ENCODE peak calls at places on chromosomes 6 and 20, in eight cellular contexts. O is endothelial cell; N is neural progenitor cell; T is IMR-90; R is AG04450; S is Calu3; I is CD8-positive, alpha-beta T cell; W is WTC11. L is an unnamed sample.

GRCh38 chr6:80541186-80541585 is 434.7 kb downstream of the BCKDHB start:
- DNase-seq in I (no peak), R (no peak), T (peak; percentile 85), S (peak; percentile 58), O (no peak), N (no peak), W (no peak), L (no peak)

GRCh38 chr6:159002432-159003160 is 2.6 kb upstream of the RSPH3 start:
- DNase-seq in T (peak; percentile 61), W (no peak), R (no peak), O (no peak), S (peak; percentile 75), I (no peak), N (no peak), L (no peak)

GRCh38 chr6:84842526-84843161 is 78.2 kb upstream of the TBX18 start:
- DNase-seq in S (no peak), N (no peak), I (no peak), W (no peak), O (no peak), R (no peak), T (no peak), L (no peak)

GRCh38 chr20:18288748-18289705 is 700 bp downstream of the ZNF133 start:
- DNase-seq in W (peak; percentile 24), R (no peak), O (no peak), T (peak; percentile 17), N (peak; percentile 31), I (no peak), S (no peak), L (no peak)

GRCh38 chr6:133609404-133610270 is 279.3 kb upstream of the TCF21 start:
- DNase-seq in S (peak; percentile 77), W (no peak), N (no peak), R (peak; percentile 100), I (no peak), O (no peak), T (peak; percentile 100), L (no peak)

GRCh38 chr6:56235245-56235644 is 12.1 kb downstream of the COL21A1 start:
- DNase-seq in R (no peak), T (peak; percentile 16), I (no peak), O (no peak), N (no peak), W (no peak), S (no peak), L (no peak)

GRCh38 chr6:14288910-14289309 is 171.3 kb downstream of the CD83 start:
- DNase-seq in I (no peak), T (no peak), R (no peak), S (no peak), O (no peak), N (no peak), W (no peak), L (no peak)

GRCh38 chr6:45253457-45253856 is 74.7 kb upstream of the RUNX2 start:
- DNase-seq in R (no peak), O (no peak), S (no peak), W (no peak), T (no peak), I (no peak), N (no peak), L (no peak)

GRCh38 chr6:4021133-4021861 is 57.6 kb downstream of the FAM217A start:
- DNase-seq in I (peak; percentile 57), R (peak; percentile 91), W (peak; percentile 90), O (peak; percentile 93), T (peak; percentile 96), N (peak; percentile 96), S (peak; percentile 88), L (peak; percentile 93)
- TF ChIP-seq CTCF in I (peak; percentile 41), R (peak; percentile 33), W (no peak), O (no peak), T (peak; percentile 37), N (peak; percentile 50), S (no peak), L (peak; percentile 53)

GRCh38 chr6:15512126-15512525 is 150.7 kb downstream of the DTNBP1 start:
- DNase-seq in O (peak; percentile 19), T (no peak), S (no peak), I (no peak), N (peak; percentile 50), W (no peak), R (no peak), L (no peak)
- TF ChIP-seq CTCF in O (no peak), T (no peak), S (no peak), I (no peak), N (peak; percentile 42), W (no peak), R (peak; percentile 9), L (no peak)

DNA sequence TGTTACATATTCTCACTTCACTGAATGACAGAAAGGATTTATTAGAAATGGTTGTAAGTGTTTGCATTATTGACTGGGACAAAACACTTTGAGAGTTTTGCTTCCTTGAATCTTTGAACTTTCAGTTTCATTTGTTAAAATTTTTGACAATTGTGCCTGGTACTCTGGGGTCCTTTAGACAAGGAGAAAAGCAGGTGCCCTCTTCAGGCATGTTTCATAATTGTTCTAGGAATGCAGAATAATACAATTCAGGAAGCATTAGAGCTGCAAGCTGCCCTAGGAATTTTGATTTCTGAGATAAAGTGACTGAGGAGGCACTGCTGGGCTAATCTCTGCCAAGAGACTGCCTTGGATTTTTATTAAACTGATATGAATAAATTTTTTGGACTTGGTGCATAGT is 49.7 kb downstream of the TOP1 start:
- DNase-seq in T (peak; percentile 53), S (peak; percentile 61), I (no peak), N (peak; percentile 48), O (no peak), R (no peak), W (no peak), L (no peak)
- TF ChIP-seq CTCF in T (peak; percentile 61), S (peak; percentile 58), I (no peak), N (peak; percentile 55), O (peak; percentile 56), R (peak; percentile 65), W (no peak), L (no peak)

GRCh38 chr6:53513519-53513966 is 31.4 kb downstream of the GCLC start:
- DNase-seq in O (no peak), S (no peak), N (no peak), R (no peak), T (no peak), W (no peak), I (no peak), L (no peak)
- TF ChIP-seq CTCF in O (no peak), S (no peak), N (no peak), R (peak; percentile 30), T (peak; percentile 49), W (no peak), I (no peak), L (no peak)

GRCh38 chr20:37543828-37544227 is 16.2 kb upstream of the BLCAP start:
- DNase-seq in S (peak; percentile 32), O (no peak), I (no peak), R (no peak), W (no peak), T (peak; percentile 54), N (no peak), L (no peak)
- TF ChIP-seq CTCF in S (peak; percentile 42), O (peak; percentile 34), I (no peak), R (peak; percentile 61), W (no peak), T (peak; percentile 53), N (peak; percentile 53), L (peak; percentile 17)

GRCh38 chr6:34074064-34074739 is 71.7 kb downstream of the GRM4 start:
- DNase-seq in S (no peak), W (no peak), O (no peak), T (no peak), N (peak; percentile 63), I (no peak), R (no peak), L (no peak)
- TF ChIP-seq CTCF in S (peak; percentile 8), W (no peak), O (no peak), T (no peak), N (peak; percentile 34), I (no peak), R (no peak), L (no peak)

DNA sequence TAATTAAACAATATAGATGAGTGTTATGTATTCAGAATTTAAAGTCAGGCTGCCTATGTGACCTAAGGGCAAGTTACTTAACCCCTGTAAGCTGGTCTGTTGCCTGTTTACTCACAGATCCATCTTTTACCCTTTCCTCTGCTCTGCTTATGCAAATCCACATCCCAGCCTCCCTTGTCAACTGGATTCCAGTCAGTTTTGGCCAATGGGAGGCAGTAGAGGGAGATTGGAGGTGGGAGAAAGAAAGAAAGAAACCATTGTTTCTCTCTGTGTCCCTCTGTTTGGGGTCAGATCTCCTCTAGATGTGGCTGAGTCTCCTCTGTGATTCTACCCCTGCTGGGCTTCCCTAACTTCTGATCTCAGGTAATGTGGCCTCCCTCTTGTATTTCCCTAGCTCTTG is 266.8 kb upstream of the PLN start:
- DNase-seq in T (no peak), I (no peak), O (peak; percentile 8), N (peak; percentile 42), S (peak; percentile 6), R (no peak), W (no peak), L (no peak)
- TF ChIP-seq CTCF in T (peak; percentile 4), I (no peak), O (no peak), N (peak; percentile 19), S (no peak), R (no peak), W (no peak), L (no peak)

DNA sequence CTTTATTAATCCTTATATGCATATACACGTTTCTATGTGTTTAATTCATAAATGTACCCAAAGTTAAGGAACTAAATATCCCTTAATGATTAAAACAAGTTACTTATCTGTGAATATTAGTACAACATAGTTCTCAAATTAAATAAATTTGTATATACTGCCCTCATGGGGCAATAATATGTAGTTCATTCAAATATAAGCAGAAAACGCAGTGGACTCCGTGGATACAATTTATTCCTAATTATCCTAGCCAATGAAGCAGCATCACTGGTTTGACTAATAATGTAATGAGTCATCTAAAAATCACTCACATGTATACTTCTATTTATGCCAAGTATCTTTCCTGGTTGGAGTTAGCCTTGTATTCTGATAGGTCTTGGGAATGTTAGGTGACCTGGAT is 111.6 kb downstream of the TBC1D32 start:
- DNase-seq in O (no peak), I (no peak), S (no peak), W (no peak), N (no peak), T (peak; percentile 79), R (peak; percentile 21), L (no peak)
- TF ChIP-seq CTCF in O (no peak), I (no peak), S (no peak), W (no peak), N (peak; percentile 28), T (peak; percentile 50), R (peak; percentile 38), L (no peak)

GRCh38 chr6:82374481-82374880 is 10.9 kb downstream of the TPBG start:
- DNase-seq in T (peak; percentile 50), S (no peak), W (no peak), I (no peak), O (no peak), N (no peak), R (no peak), L (no peak)
- TF ChIP-seq CTCF in T (no peak), S (no peak), W (no peak), I (no peak), O (no peak), N (no peak), R (no peak), L (no peak)